ENCODE peak calls at places on chromosomes 6 and 20, in eight cellular contexts. P is IMR-90; S is GM23248; Z is CD8-positive, alpha-beta T cell; L is dorsolateral prefrontal cortex; V is left lung; K is astrocyte; J is left ventricle myocardium inferior. W is an unnamed sample. For H3K27me3, the result is how much of the 10 kb centered on the place peaks cover.

GRCh38 chr6:132380358-132380757 is 20.9 kb downstream of the MOXD1 start:
- DNase-seq in P (peak), S (no peak), Z (no peak), L (no peak), V (no peak), K (no peak), J (no peak), W (no peak)

GRCh38 chr6:168274046-168274952 is 45.3 kb downstream of the DACT2 start:
- DNase-seq in P (no peak), S (no peak), Z (no peak), L (no peak), V (peak), K (no peak), J (no peak), W (peak)

GRCh38 chr6:166989427-166990034 is 9.7 kb upstream of the CEP43 start:
- DNase-seq in P (peak), S (peak), Z (peak), L (no peak), V (no peak), K (no peak), J (no peak), W (no peak)

GRCh38 chr6:151916680-151917164 is 109.2 kb downstream of the ESR1 start:
- DNase-seq in P (no peak), S (peak), Z (no peak), L (no peak), V (no peak), K (peak), J (no peak), W (no peak)

GRCh38 chr20:14055127-14055742 is 59.9 kb downstream of the MACROD2 start:
- DNase-seq in P (peak), S (peak), Z (no peak), L (no peak), V (no peak), K (peak), J (no peak), W (no peak)

GRCh38 chr6:37209461-37210205 is 39.7 kb downstream of the PIM1 start:
- DNase-seq in P (no peak), S (no peak), Z (peak), L (no peak), V (no peak), K (no peak), J (no peak), W (no peak)

GRCh38 chr6:87093651-87094050 is 1.3 kb downstream of the CGA start:
- DNase-seq in P (peak), S (peak), Z (no peak), L (no peak), V (no peak), K (peak), J (no peak), W (no peak)

GRCh38 chr6:79608334-79609224 is 22.6 kb upstream of the SH3BGRL2 start:
- DNase-seq in P (no peak), S (peak), Z (no peak), L (no peak), V (no peak), K (no peak), J (no peak), W (no peak)

GRCh38 chr6:2866183-2866846 is 24.7 kb upstream of the SERPINB1 start:
- DNase-seq in P (no peak), S (no peak), Z (no peak), L (no peak), V (no peak), K (no peak), J (no peak), W (no peak)

GRCh38 chr6:42322676-42323075 is 105.0 kb upstream of the MRPS10 start:
- DNase-seq in P (no peak), S (no peak), Z (no peak), L (no peak), V (no peak), K (no peak), J (no peak), W (no peak)

GRCh38 chr6:129890701-129891100 is 29.6 kb upstream of the TMEM244 start:
- DNase-seq in P (peak), S (peak), Z (no peak), L (no peak), V (no peak), K (no peak), J (no peak), W (no peak)

GRCh38 chr20:10639762-10640556 is 33.8 kb downstream of the JAG1 start:
- DNase-seq in P (no peak), S (no peak), Z (no peak), L (peak), V (no peak), K (no peak), J (no peak), W (no peak)

GRCh38 chr6:13760948-13761347 is 49.3 kb upstream of the RANBP9 start:
- DNase-seq in P (peak), S (peak), Z (no peak), L (no peak), V (no peak), K (peak), J (no peak), W (no peak)

GRCh38 chr6:13273202-13273930 is 55.0 kb downstream of the TBC1D7 start:
- DNase-seq in P (no peak), S (no peak), Z (no peak), L (no peak), V (no peak), K (peak), J (no peak), W (no peak)

GRCh38 chr6:125469915-125470314 is 168.1 kb upstream of the HDDC2 start:
- DNase-seq in P (no peak), S (no peak), Z (no peak), L (no peak), V (no peak), K (no peak), J (no peak), W (no peak)

GRCh38 chr6:148959008-148959407 is 212.2 kb downstream of the UST start:
- DNase-seq in P (no peak), S (peak), Z (no peak), L (no peak), V (no peak), K (no peak), J (no peak), W (no peak)

GRCh38 chr20:1734269-1734858 is 76.8 kb upstream of the SIRPG start:
- DNase-seq in P (no peak), S (peak), Z (peak), L (no peak), V (no peak), K (no peak), J (no peak), W (no peak)

GRCh38 chr6:168213121-168213524 is 106.5 kb downstream of the DACT2 start:
- DNase-seq in P (no peak), S (no peak), Z (no peak), L (peak), V (no peak), K (no peak), J (no peak), W (no peak)

GRCh38 chr20:57231951-57232428 is 34.5 kb downstream of the BMP7 start:
- DNase-seq in P (no peak), S (no peak), Z (no peak), L (no peak), V (no peak), K (no peak), J (no peak), W (no peak)

GRCh38 chr20:1952737-1953530 is 40.9 kb downstream of the PDYN start:
- DNase-seq in P (no peak), S (no peak), Z (no peak), L (no peak), V (no peak), K (no peak), J (no peak), W (no peak)

GRCh38 chr20:61437280-61438206 is 185.5 kb downstream of the CDH4 start:
- DNase-seq in P (peak), S (peak), Z (no peak), L (peak), V (no peak), K (peak), J (peak), W (no peak)
- H3K27ac ChIP-seq in P (peak), S (no peak), Z (no peak), L (peak), V (no peak), K (peak), J (no peak), W (no peak)

GRCh38 chr20:33555755-33556154 is 65.9 kb downstream of the CBFA2T2 start:
- DNase-seq in P (no peak), S (no peak), Z (no peak), L (no peak), V (no peak), K (no peak), J (no peak), W (no peak)

GRCh38 chr20:33558348-33559144 is 68.7 kb downstream of the CBFA2T2 start:
- DNase-seq in P (no peak), S (no peak), Z (no peak), L (no peak), V (no peak), K (no peak), J (no peak), W (no peak)

GRCh38 chr20:33554914-33555420 is 65.1 kb downstream of the CBFA2T2 start:
- DNase-seq in P (peak), S (peak), Z (peak), L (no peak), V (no peak), K (peak), J (no peak), W (no peak)

GRCh38 chr20:33559212-33559611 is 69.3 kb downstream of the CBFA2T2 start:
- DNase-seq in P (no peak), S (no peak), Z (no peak), L (no peak), V (no peak), K (no peak), J (no peak), W (no peak)

DNA sequence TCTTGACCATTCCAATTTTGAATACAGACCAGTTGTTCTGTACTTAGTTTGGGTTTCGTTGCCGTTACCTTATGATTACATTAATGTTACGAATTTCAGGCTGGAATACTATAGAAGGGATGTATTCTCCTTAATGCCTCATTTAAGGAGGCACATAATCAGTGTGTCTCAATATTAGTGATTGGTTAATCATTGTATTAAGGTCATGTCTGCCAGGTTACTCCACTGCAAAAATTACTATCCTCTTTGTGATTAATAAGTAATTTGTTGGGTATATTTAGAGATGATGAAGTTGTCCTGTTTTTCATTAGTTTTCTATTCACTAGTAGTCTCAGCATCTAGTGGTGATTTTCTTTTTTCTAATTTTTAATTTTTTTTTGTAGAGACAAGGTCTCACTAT is 66.3 kb downstream of the CBFA2T2 start:
- DNase-seq in P (no peak), S (no peak), Z (no peak), L (no peak), V (no peak), K (no peak), J (no peak), W (no peak)
- H3K27me3 ChIP-seq in P (under half), S (under half), Z (under half), L (under half), V (under half), K (under half), J (under half), W (under half)

DNA sequence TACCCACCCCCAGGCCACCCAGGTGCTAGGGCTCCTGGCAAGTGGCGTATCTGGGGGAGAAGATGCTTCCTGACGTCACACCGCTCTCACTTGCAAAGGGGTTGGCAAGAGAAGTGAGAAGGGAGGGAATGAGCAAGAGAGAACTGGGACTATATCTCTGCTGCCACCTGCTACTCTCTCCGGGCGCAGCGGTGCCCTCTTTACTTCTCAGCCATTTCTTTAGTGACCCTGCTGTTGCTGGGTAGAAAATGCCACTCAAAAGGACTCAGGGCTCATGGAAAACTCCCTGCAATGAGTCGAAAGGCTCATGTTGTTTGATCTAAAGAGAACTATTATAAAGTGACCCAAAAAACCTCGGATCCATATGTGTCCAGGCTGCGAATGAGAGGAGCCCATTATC is 401.8 kb downstream of the SAMD5 start:
- DNase-seq in P (no peak), S (no peak), Z (no peak), L (no peak), V (no peak), K (no peak), J (no peak), W (no peak)
- H3K27ac ChIP-seq in P (no peak), S (no peak), Z (no peak), L (no peak), V (no peak), K (no peak), J (no peak), W (no peak)

DNA sequence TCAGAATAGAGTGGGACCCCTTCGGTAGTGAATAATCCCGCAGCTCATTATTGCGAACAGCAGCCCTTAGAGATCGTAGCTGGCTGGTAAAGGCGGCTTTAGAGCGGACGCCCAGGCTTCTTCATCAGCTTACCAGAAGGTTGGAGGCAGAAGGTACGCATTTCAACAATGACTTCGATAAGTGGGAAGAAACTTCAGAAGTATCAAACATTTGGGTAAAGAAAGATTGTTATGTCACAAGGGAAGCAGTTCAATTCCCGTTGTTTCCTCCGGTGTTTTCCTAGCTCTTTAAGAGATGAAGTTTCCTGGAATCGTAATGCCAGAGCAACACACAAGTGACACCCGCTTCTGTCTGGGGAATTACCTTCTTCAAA is 119.2 kb upstream of the ZNF184 start:
- DNase-seq in P (no peak), S (no peak), Z (no peak), L (no peak), V (no peak), K (peak), J (no peak), W (no peak)
- H3K27me3 ChIP-seq in P (under half), S (under half), Z (under half), L (half or more), V (under half), K (under half), J (half or more), W (under half)

GRCh38 chr20:47262008-47262364 is 94.5 kb downstream of the ZMYND8 start:
- DNase-seq in P (no peak), S (no peak), Z (no peak), L (no peak), V (no peak), K (no peak), J (no peak), W (no peak)

GRCh38 chr20:47257256-47257655 is 99.2 kb downstream of the ZMYND8 start:
- DNase-seq in P (no peak), S (no peak), Z (no peak), L (no peak), V (no peak), K (no peak), J (no peak), W (no peak)

GRCh38 chr20:47256665-47257236 is 99.7 kb downstream of the ZMYND8 start:
- DNase-seq in P (peak), S (peak), Z (no peak), L (no peak), V (no peak), K (peak), J (no peak), W (no peak)

GRCh38 chr20:47257771-47258170 is 98.7 kb downstream of the ZMYND8 start:
- DNase-seq in P (no peak), S (no peak), Z (no peak), L (no peak), V (no peak), K (no peak), J (no peak), W (no peak)

DNA sequence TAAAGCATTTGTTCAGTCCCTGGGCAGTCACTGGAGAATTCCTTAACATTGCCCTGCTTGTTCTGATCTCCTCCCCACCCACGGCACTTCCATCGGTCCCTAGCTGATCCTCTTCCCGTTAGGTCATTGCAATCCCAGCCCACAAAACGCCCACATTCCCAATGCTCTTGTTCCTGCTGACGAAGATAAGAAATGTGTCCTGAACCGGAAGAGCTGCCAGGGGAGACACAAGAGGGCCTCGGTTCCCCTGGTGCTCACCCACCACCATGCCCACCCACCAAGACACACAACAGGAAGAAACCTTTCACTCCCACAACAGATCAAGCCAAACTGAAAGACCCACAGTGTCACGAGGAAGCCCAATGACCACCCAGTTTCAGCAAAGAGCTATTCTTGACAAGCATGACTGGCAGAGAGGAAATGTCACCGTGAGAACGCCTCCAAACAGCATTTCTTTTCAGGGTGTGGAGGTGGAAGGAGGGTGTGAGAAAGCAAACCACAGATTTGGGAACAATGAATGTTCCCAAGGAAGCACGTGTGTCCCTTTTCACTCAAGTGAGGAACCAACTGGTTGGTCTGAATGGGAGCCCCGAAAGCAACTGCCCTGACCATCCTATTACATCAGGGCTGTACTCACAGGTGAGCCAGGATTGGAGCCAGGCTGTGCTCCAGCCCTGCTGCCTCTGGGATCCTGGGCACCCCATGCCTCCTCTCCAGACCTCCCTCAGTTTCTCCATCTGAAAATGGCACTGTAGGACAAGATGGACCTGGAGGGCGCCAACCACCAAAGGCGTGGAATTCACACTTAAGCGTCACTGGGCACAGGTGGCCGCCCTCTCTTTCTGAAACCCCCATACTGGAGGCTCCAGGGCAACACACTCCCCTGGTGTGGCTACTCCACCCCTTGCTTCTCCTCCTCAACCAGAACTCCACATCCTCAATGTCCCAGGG is 97.5 kb downstream of the ZMYND8 start:
- DNase-seq in P (peak), S (peak), Z (no peak), L (no peak), V (no peak), K (peak), J (peak), W (no peak)
- H3K27ac ChIP-seq in P (peak), S (peak), Z (no peak), L (peak), V (no peak), K (peak), J (peak), W (no peak)

DNA sequence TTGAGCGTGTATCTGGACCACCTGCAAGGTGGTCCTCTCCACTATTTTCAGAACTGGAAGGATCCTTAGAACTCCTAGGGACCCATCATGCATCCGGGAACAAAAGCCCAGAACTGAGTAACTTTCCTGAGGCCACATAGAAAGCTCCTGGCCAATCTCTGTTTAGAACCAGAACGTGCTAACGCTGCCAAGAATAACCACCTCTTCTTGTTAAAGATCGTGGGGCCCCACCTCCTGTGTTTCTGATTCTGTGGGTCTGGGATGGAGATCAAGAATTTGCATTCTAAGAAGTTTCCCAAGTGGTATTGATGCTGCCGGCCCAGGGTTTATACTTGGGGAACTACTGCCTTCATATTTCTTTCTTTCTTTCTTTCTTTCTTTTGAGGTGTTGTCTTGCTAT is 13.3 kb downstream of the CD40 start:
- DNase-seq in P (peak), S (peak), Z (no peak), L (no peak), V (no peak), K (peak), J (no peak), W (peak)
- H3K27me3 ChIP-seq in P (under half), S (under half), Z (under half), L (under half), V (under half), K (under half), J (under half), W (under half)

GRCh38 chr6:106255306-106255705 is 70.3 kb downstream of the ATG5 start:
- DNase-seq in P (no peak), S (peak), Z (no peak), L (no peak), V (no peak), K (no peak), J (no peak), W (no peak)
- H3K27ac ChIP-seq in P (no peak), S (peak), Z (no peak), L (no peak), V (no peak), K (no peak), J (no peak), W (no peak)

GRCh38 chr20:59391975-59392374 is 91.6 kb downstream of the EDN3 start:
- DNase-seq in P (no peak), S (no peak), Z (no peak), L (no peak), V (no peak), K (no peak), J (no peak), W (no peak)
- H3K27me3 ChIP-seq in P (under half), S (under half), Z (under half), L (under half), V (under half), K (under half), J (half or more), W (under half)

W was measured in right lobe of liver.